ENCODE peak calls at places on chromosomes 3 and 15, in five cellular contexts. Z, R, D, T and X are unnamed samples.

GRCh38 chr15:66050264-66050663 is 181.0 kb downstream of the RAB11A start:
- DNase-seq in Z (no peak), R (no peak), D (no peak), T (no peak), X (no peak)

GRCh38 chr3:119177321-119177720 is 3.9 kb downstream of the UPK1B start:
- DNase-seq in Z (no peak), R (no peak), D (no peak), T (no peak), X (no peak)

GRCh38 chr3:124730129-124730919 is at the start of gene UMPS:
- DNase-seq in Z (peak; percentile 64), R (peak; percentile 92), D (peak; percentile 90), T (peak; percentile 90), X (peak; percentile 95)

GRCh38 chr15:66841953-66842681 is 140.1 kb downstream of the SMAD6 start:
- DNase-seq in Z (peak; percentile 85), R (peak; percentile 85), D (peak; percentile 83), T (peak; percentile 44), X (peak; percentile 98)

GRCh38 chr3:14208977-14209394 is 30.4 kb downstream of the LSM3 start:
- DNase-seq in Z (no peak), R (no peak), D (no peak), T (no peak), X (no peak)

GRCh38 chr3:127671523-127672428 is 976 bp upstream of the ABTB1 start:
- DNase-seq in Z (no peak), R (no peak), D (no peak), T (peak; percentile 29), X (peak; percentile 82)

GRCh38 chr15:101100593-101101442 is 151.0 kb downstream of the CHSY1 start:
- DNase-seq in Z (no peak), R (no peak), D (peak; percentile 60), T (no peak), X (no peak)

GRCh38 chr15:68829068-68829467 is 8.4 kb upstream of the ANP32A start:
- DNase-seq in Z (peak; percentile 35), R (no peak), D (no peak), T (no peak), X (no peak)

GRCh38 chr15:92651877-92652575 is 3.5 kb downstream of the FAM174B start:
- DNase-seq in Z (no peak), R (no peak), D (peak; percentile 40), T (no peak), X (peak; percentile 64)

GRCh38 chr3:106877632-106878031 is 499.6 kb upstream of the CCDC54 start:
- DNase-seq in Z (peak; percentile 2), R (no peak), D (no peak), T (no peak), X (no peak)

GRCh38 chr15:89278307-89278706 is 34.5 kb downstream of the FANCI start:
- DNase-seq in Z (peak; percentile 68), R (no peak), D (no peak), T (no peak), X (no peak)

GRCh38 chr3:196969001-196969659 is 497 bp upstream of the PIGZ start:
- DNase-seq in Z (peak; percentile 19), R (no peak), D (no peak), T (no peak), X (no peak)

GRCh38 chr15:93001881-93002280 is 87.1 kb downstream of the RGMA start:
- DNase-seq in Z (peak; percentile 23), R (no peak), D (no peak), T (no peak), X (no peak)

GRCh38 chr3:11907667-11908660 is 61.3 kb upstream of the TAMM41 start:
- DNase-seq in Z (peak; percentile 4), R (no peak), D (no peak), T (peak; percentile 60), X (peak; percentile 75)

GRCh38 chr3:129567176-129567705 is 24.3 kb downstream of the H1-8 start:
- DNase-seq in Z (peak; percentile 37), R (no peak), D (no peak), T (no peak), X (no peak)

GRCh38 chr3:45497963-45498362 is 96.6 kb upstream of the LIMD1 start:
- DNase-seq in Z (no peak), R (no peak), D (no peak), T (no peak), X (no peak)

GRCh38 chr3:111676177-111677021 is 81.3 kb upstream of the ZBED2 start:
- DNase-seq in Z (peak; percentile 12), R (no peak), D (no peak), T (no peak), X (no peak)

GRCh38 chr3:4589475-4590111 is 96.4 kb downstream of the ITPR1 start:
- DNase-seq in Z (no peak), R (no peak), D (no peak), T (no peak), X (no peak)

GRCh38 chr3:98778852-98779379 is 15.8 kb downstream of the ST3GAL6 start:
- DNase-seq in Z (peak; percentile 95), R (no peak), D (no peak), T (no peak), X (no peak)

GRCh38 chr15:85504739-85505676 is 124.6 kb downstream of the AKAP13 start:
- DNase-seq in Z (peak; percentile 81), R (peak; percentile 46), D (no peak), T (no peak), X (no peak)

GRCh38 chr3:122105626-122106025 is 50.5 kb downstream of the CD86 start:
- DNase-seq in Z (peak; percentile 50), R (no peak), D (no peak), T (no peak), X (peak; percentile 30)

GRCh38 chr3:157786216-157786615 is 283.0 kb upstream of the VEPH1 start:
- DNase-seq in Z (peak; percentile 96), R (no peak), D (no peak), T (no peak), X (no peak)

GRCh38 chr3:10395671-10396070 is 74.8 kb upstream of the SEC13 start:
- DNase-seq in Z (no peak), R (no peak), D (no peak), T (no peak), X (no peak)

GRCh38 chr3:68876112-68876713 is 56.1 kb downstream of the TAFA4 start:
- DNase-seq in Z (peak; percentile 76), R (no peak), D (no peak), T (no peak), X (no peak)

GRCh38 chr3:15630646-15631350 is 29.3 kb downstream of the BTD start:
- DNase-seq in Z (peak; percentile 77), R (no peak), D (no peak), T (no peak), X (no peak)

GRCh38 chr3:174002543-174002942 is 605.0 kb downstream of the NLGN1 start:
- DNase-seq in Z (peak; percentile 13), R (no peak), D (no peak), T (no peak), X (no peak)

GRCh38 chr3:43996379-43997301 is 245.0 kb upstream of the TOPAZ1 start:
- DNase-seq in Z (peak; percentile 54), R (no peak), D (no peak), T (no peak), X (no peak)

GRCh38 chr3:189363856-189364255 is 192.1 kb downstream of the TPRG1 start:
- DNase-seq in Z (peak; percentile 55), R (no peak), D (no peak), T (no peak), X (no peak)

GRCh38 chr3:115576325-115576724 is 47.0 kb upstream of the GAP43 start:
- DNase-seq in Z (no peak), R (no peak), D (no peak), T (no peak), X (no peak)

GRCh38 chr15:58299311-58299850 is 132.4 kb upstream of the LIPC start:
- DNase-seq in Z (peak; percentile 87), R (no peak), D (no peak), T (no peak), X (no peak)

GRCh38 chr3:127427666-127428065 is 139.8 kb upstream of the PRR20G start:
- DNase-seq in Z (no peak), R (no peak), D (no peak), T (no peak), X (peak; percentile 80)

GRCh38 chr3:142509079-142509478 is 61.2 kb upstream of the XRN1 start:
- DNase-seq in Z (no peak), R (no peak), D (no peak), T (no peak), X (no peak)
- TF ChIP-seq CTCF in Z (no peak), R (no peak), D (no peak), T (no peak), X (no peak)

GRCh38 chr3:148631124-148631903 is 66.4 kb upstream of the AGTR1 start:
- DNase-seq in Z (peak; percentile 23), R (no peak), D (no peak), T (no peak), X (no peak)
- TF ChIP-seq CTCF in Z (peak; percentile 48), R (no peak), D (peak; percentile 61), T (no peak), X (peak; percentile 47)

GRCh38 chr15:55993111-55993803 is at the start of gene NEDD4:
- DNase-seq in Z (peak; percentile 83), R (peak; percentile 83), D (peak; percentile 87), T (peak; percentile 67), X (peak; percentile 93)

GRCh38 chr15:55991841-55992768 is 1.3 kb downstream of the NEDD4 start:
- DNase-seq in Z (peak; percentile 11), R (no peak), D (no peak), T (no peak), X (no peak)

GRCh38 chr15:55990986-55991385 is 2.4 kb downstream of the NEDD4 start:
- DNase-seq in Z (no peak), R (no peak), D (no peak), T (no peak), X (no peak)

GRCh38 chr15:55992769-55993110 is 672 bp downstream of the NEDD4 start:
- DNase-seq in Z (no peak), R (no peak), D (no peak), T (no peak), X (no peak)

DNA sequence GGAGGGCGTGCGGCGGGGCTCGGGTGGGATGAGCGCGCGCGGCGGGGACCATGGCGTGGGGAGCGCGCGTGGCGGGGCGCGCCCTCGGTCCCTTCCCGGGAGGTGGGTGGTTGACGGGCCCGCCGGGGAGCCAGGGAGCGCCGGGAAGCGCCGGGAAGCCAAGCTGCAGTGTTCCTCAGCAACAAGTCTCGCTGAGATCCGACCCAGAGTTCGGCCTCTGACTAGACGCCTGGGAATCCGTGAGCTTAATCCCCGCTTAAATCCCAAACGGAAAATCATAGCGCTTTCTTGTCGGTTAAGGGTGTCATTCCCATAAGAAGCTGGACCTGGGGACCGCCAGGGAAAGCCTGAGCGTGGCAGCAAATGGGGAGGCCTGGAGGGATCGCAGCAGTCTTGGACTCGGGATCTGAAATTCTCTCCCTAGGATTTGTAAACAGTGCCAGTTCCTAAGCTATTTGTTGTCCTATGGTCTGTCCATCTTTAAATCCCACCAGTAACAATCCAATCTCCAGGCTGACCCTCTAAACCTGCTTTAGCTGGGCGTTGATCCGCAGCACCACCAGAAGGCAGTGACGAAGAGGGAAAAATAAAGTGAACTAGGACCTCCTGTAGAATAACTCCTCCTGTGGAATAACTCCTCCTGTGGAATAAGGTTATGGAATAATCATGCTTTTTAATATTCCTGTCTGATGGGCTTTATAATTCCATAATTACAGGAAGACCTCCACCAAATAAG is 560 bp upstream of the NEDD4 start:
- DNase-seq in Z (peak; percentile 60), R (no peak), D (no peak), T (peak; percentile 40), X (no peak)
- TF ChIP-seq CTCF in Z (peak; percentile 14), R (no peak), D (no peak), T (no peak), X (peak; percentile 32)

GRCh38 chr3:28575748-28576589 is 227.3 kb upstream of the AZI2 start:
- DNase-seq in Z (no peak), R (no peak), D (peak; percentile 69), T (peak; percentile 29), X (no peak)
- TF ChIP-seq CTCF in Z (no peak), R (no peak), D (no peak), T (no peak), X (no peak)